ENCODE peak calls at places on chromosome 13, in eight cellular contexts. O is small intestine; E is left ventricle myocardium inferior; W is aorta; A is A549; N is upper lobe of left lung; H is uterus; J is effector memory CD4-positive, alpha-beta T cell. R is an unnamed sample. For H3K4me1, the result is how much of the 10 kb centered on the place peaks cover.

GRCh38 chr13:88617176-88617575 is 946.0 kb downstream of the SLITRK5 start:
- DNase-seq in O (no peak), E (no peak), W (no peak), A (no peak), N (no peak), H (no peak), J (no peak), R (no peak)

GRCh38 chr13:27359203-27359821 is 65.1 kb upstream of the GTF3A start:
- DNase-seq in O (peak), E (peak), W (peak), A (peak), N (peak), H (peak), J (peak), R (no peak)

GRCh38 chr13:114007566-114007965 is 33.7 kb upstream of the C13orf46 start:
- DNase-seq in O (no peak), E (peak), W (peak), A (no peak), N (no peak), H (no peak), J (no peak), R (peak)

GRCh38 chr13:106532111-106532929 is 3.1 kb downstream of the EFNB2 start:
- DNase-seq in O (peak), E (no peak), W (no peak), A (no peak), N (no peak), H (no peak), J (no peak), R (no peak)

GRCh38 chr13:111011899-111012298 is 97.0 kb upstream of the ANKRD10 start:
- DNase-seq in O (no peak), E (no peak), W (no peak), A (no peak), N (no peak), H (no peak), J (no peak), R (no peak)

GRCh38 chr13:46168341-46168740 is 13.6 kb downstream of the LCP1 start:
- DNase-seq in O (no peak), E (no peak), W (no peak), A (no peak), N (peak), H (peak), J (peak), R (no peak)

GRCh38 chr13:39818953-39819352 is 163.5 kb downstream of the COG6 start:
- DNase-seq in O (no peak), E (no peak), W (no peak), A (no peak), N (no peak), H (peak), J (no peak), R (no peak)

GRCh38 chr13:42538996-42539395 is 35.0 kb upstream of the TNFSF11 start:
- DNase-seq in O (no peak), E (no peak), W (no peak), A (no peak), N (no peak), H (no peak), J (no peak), R (no peak)

GRCh38 chr13:77207943-77208342 is 119.0 kb downstream of the MYCBP2 start:
- DNase-seq in O (no peak), E (no peak), W (no peak), A (no peak), N (no peak), H (no peak), J (no peak), R (no peak)

GRCh38 chr13:97257228-97257755 is 35.2 kb downstream of the MBNL2 start:
- DNase-seq in O (no peak), E (no peak), W (no peak), A (no peak), N (no peak), H (no peak), J (no peak), R (no peak)

GRCh38 chr13:80131204-80131603 is 209.7 kb downstream of the SPRY2 start:
- DNase-seq in O (peak), E (peak), W (peak), A (peak), N (peak), H (peak), J (no peak), R (peak)

GRCh38 chr13:43981091-43981490 is 101.4 kb downstream of the LACC1 start:
- DNase-seq in O (no peak), E (no peak), W (no peak), A (no peak), N (no peak), H (no peak), J (no peak), R (no peak)

GRCh38 chr13:70339738-70340137 is 231.5 kb upstream of the KLHL1 start:
- DNase-seq in O (peak), E (no peak), W (no peak), A (no peak), N (no peak), H (no peak), J (no peak), R (no peak)

GRCh38 chr13:96199315-96199714 is 109.4 kb downstream of the HS6ST3 start:
- DNase-seq in O (no peak), E (no peak), W (no peak), A (no peak), N (no peak), H (no peak), J (no peak), R (no peak)

GRCh38 chr13:102903659-102904407 is 58.0 kb downstream of the ERCC5 start:
- DNase-seq in O (peak), E (no peak), W (no peak), A (peak), N (no peak), H (no peak), J (no peak), R (no peak)

GRCh38 chr13:111425326-111425725 is 104.9 kb downstream of the TEX29 start:
- DNase-seq in O (no peak), E (no peak), W (no peak), A (no peak), N (no peak), H (no peak), J (no peak), R (no peak)

GRCh38 chr13:42110410-42111155 is 62.1 kb downstream of the DGKH start:
- DNase-seq in O (peak), E (no peak), W (no peak), A (peak), N (no peak), H (peak), J (peak), R (peak)

GRCh38 chr13:50228527-50228926 is 213.3 kb downstream of the KCNRG start:
- DNase-seq in O (no peak), E (no peak), W (no peak), A (no peak), N (no peak), H (no peak), J (no peak), R (no peak)

GRCh38 chr13:21014139-21014665 is 47.2 kb downstream of the LATS2 start:
- DNase-seq in O (no peak), E (no peak), W (no peak), A (no peak), N (no peak), H (no peak), J (no peak), R (peak)

GRCh38 chr13:86185636-86186035 is 386.4 kb upstream of the SLITRK6 start:
- DNase-seq in O (no peak), E (no peak), W (peak), A (no peak), N (no peak), H (no peak), J (no peak), R (no peak)

GRCh38 chr13:110541526-110541920 is 20.0 kb downstream of the RAB20 start:
- DNase-seq in O (no peak), E (no peak), W (peak), A (no peak), N (no peak), H (no peak), J (no peak), R (no peak)

GRCh38 chr13:44293908-44294735 is 79.5 kb upstream of the SERP2 start:
- DNase-seq in O (no peak), E (no peak), W (no peak), A (no peak), N (no peak), H (no peak), J (no peak), R (no peak)

GRCh38 chr13:93218583-93218982 is 8.0 kb upstream of the GPC6 start:
- DNase-seq in O (no peak), E (no peak), W (no peak), A (no peak), N (no peak), H (no peak), J (no peak), R (no peak)

GRCh38 chr13:101989798-101990350 is 412.0 kb downstream of the FGF14 start:
- DNase-seq in O (no peak), E (no peak), W (no peak), A (no peak), N (no peak), H (no peak), J (no peak), R (no peak)

GRCh38 chr13:68736961-68737360 is 1370.7 kb upstream of the ATXN8OS start:
- DNase-seq in O (no peak), E (no peak), W (no peak), A (no peak), N (no peak), H (no peak), J (no peak), R (no peak)

GRCh38 chr13:27110056-27110746 is 61.4 kb downstream of the USP12 start:
- DNase-seq in O (no peak), E (no peak), W (no peak), A (no peak), N (no peak), H (no peak), J (no peak), R (no peak)

GRCh38 chr13:113638806-113639205 is 19.2 kb downstream of the ATP4B start:
- DNase-seq in O (no peak), E (no peak), W (peak), A (no peak), N (peak), H (no peak), J (no peak), R (no peak)

GRCh38 chr13:81686877-81687276 is 1346.0 kb upstream of the SPRY2 start:
- DNase-seq in O (no peak), E (no peak), W (no peak), A (no peak), N (no peak), H (no peak), J (no peak), R (no peak)

GRCh38 chr13:46389985-46390384 is 2.9 kb upstream of the RUBCNL start:
- DNase-seq in O (peak), E (peak), W (no peak), A (no peak), N (peak), H (no peak), J (no peak), R (peak)

GRCh38 chr13:23701191-23701590 is 131.0 kb downstream of the TNFRSF19 start:
- DNase-seq in O (no peak), E (no peak), W (no peak), A (no peak), N (no peak), H (no peak), J (no peak), R (no peak)
- H3K4me3 ChIP-seq in O (no peak), E (no peak), W (no peak), A (no peak), N (no peak), H (no peak), J (no peak), R (no peak)

GRCh38 chr13:33512880-33513554 is 227.5 kb upstream of the STARD13 start:
- DNase-seq in O (no peak), E (no peak), W (no peak), A (no peak), N (no peak), H (no peak), J (no peak), R (no peak)

GRCh38 chr13:33510350-33510749 is 224.8 kb upstream of the STARD13 start:
- DNase-seq in O (no peak), E (no peak), W (no peak), A (no peak), N (no peak), H (no peak), J (no peak), R (no peak)

GRCh38 chr13:33514362-33514761 is 228.8 kb upstream of the STARD13 start:
- DNase-seq in O (no peak), E (no peak), W (no peak), A (no peak), N (no peak), H (no peak), J (no peak), R (no peak)

GRCh38 chr13:33508060-33508459 is 222.5 kb upstream of the STARD13 start:
- DNase-seq in O (no peak), E (no peak), W (no peak), A (no peak), N (no peak), H (no peak), J (no peak), R (no peak)

GRCh38 chr13:33509642-33510229 is 224.2 kb upstream of the STARD13 start:
- DNase-seq in O (no peak), E (peak), W (peak), A (no peak), N (peak), H (peak), J (no peak), R (no peak)
- H3K27ac ChIP-seq in O (no peak), E (peak), W (peak), A (no peak), N (peak), H (peak), J (no peak), R (peak)

DNA sequence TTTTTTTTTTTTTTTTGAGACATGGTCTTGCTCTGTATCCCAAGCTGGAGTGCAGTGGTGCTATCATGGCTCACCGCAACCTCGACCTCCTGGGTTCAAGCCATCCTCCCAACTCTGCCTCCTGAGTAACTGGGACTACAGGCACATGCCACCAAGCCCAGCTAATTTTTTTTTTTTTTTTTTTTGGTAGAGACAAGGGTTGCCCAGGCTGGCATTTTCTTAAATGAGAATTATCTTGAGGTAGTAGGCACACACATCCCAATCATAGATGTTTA is 68.5 kb upstream of the GPR183 start:
- DNase-seq in O (no peak), E (no peak), W (no peak), A (no peak), N (no peak), H (no peak), J (no peak), R (no peak)
- H3K4me1 ChIP-seq in O (under half), E (under half), W (under half), A (under half), N (under half), H (under half), J (under half), R (under half)

GRCh38 chr13:35534343-35534742 is 57.9 kb upstream of the MAB21L1 start:
- DNase-seq in O (no peak), E (no peak), W (no peak), A (no peak), N (no peak), H (no peak), J (no peak), R (no peak)

GRCh38 chr13:35527451-35527850 is 51.0 kb upstream of the MAB21L1 start:
- DNase-seq in O (no peak), E (no peak), W (no peak), A (no peak), N (no peak), H (no peak), J (no peak), R (peak)

GRCh38 chr13:35526577-35526976 is 50.1 kb upstream of the MAB21L1 start:
- DNase-seq in O (no peak), E (no peak), W (no peak), A (no peak), N (no peak), H (no peak), J (no peak), R (no peak)

GRCh38 chr13:35530147-35530546 is 53.7 kb upstream of the MAB21L1 start:
- DNase-seq in O (no peak), E (peak), W (no peak), A (no peak), N (no peak), H (no peak), J (no peak), R (no peak)

GRCh38 chr13:35531551-35531950 is 55.1 kb upstream of the MAB21L1 start:
- DNase-seq in O (no peak), E (no peak), W (no peak), A (no peak), N (no peak), H (no peak), J (no peak), R (no peak)
- H3K4me3 ChIP-seq in O (no peak), E (no peak), W (no peak), A (no peak), N (no peak), H (no peak), J (no peak), R (no peak)

GRCh38 chr13:99856021-99856420 is 115.5 kb downstream of the ZIC5 start:
- DNase-seq in O (no peak), E (no peak), W (no peak), A (no peak), N (no peak), H (no peak), J (no peak), R (no peak)
- H3K27ac ChIP-seq in O (no peak), E (no peak), W (no peak), A (no peak), N (no peak), H (no peak), J (no peak), R (no peak)

DNA sequence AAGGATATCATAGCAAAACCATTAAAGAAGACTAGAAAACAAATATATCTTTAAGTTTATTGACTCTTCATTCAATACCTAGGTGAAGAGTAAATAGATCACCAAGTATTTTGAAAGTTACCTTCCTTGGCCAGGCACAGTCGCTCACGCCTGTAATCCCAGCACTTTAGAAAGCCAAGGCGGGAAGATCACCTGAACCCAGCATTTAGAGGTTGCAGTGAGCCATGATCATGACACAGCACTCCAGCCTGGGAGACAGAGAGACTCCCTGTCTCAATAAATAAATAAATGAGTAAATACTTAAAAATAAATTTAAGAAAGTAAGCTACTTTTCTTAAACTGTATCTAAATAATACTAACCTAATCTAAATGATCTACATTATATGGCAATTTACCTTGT is 8.9 kb upstream of the WBP4 start:
- DNase-seq in O (no peak), E (no peak), W (no peak), A (no peak), N (no peak), H (no peak), J (no peak), R (no peak)
- H3K4me1 ChIP-seq in O (under half), E (half or more), W (under half), A (under half), N (half or more), H (under half), J (under half), R (under half)

GRCh38 chr13:112586334-112586733 is 1.6 kb downstream of the TUBGCP3 start:
- DNase-seq in O (no peak), E (no peak), W (no peak), A (no peak), N (no peak), H (no peak), J (no peak), R (no peak)
- H3K4me3 ChIP-seq in O (no peak), E (no peak), W (no peak), A (no peak), N (no peak), H (no peak), J (no peak), R (no peak)

GRCh38 chr13:30216111-30216510 is 91.2 kb downstream of the KATNAL1 start:
- DNase-seq in O (no peak), E (no peak), W (no peak), A (no peak), N (no peak), H (no peak), J (no peak), R (no peak)
- H3K27ac ChIP-seq in O (no peak), E (no peak), W (no peak), A (no peak), N (no peak), H (no peak), J (no peak), R (no peak)